ENCODE peak calls at places on chromosomes 3 and 15, in six cellular contexts. E, K, D, L, S and A are unnamed samples.

GRCh38 chr3:105367406-105368213 is 901 bp downstream of the ALCAM start:
- DNase-seq in K (peak; percentile 28), D (peak; percentile 92), L (peak; percentile 47), E (no peak), S (peak; percentile 65), A (peak; percentile 51)

GRCh38 chr15:34760909-34761308 is 6.1 kb upstream of the GJD2 start:
- DNase-seq in S (no peak), K (no peak), D (no peak), L (no peak), E (no peak), A (no peak)

GRCh38 chr3:71152039-71152891 is 431.3 kb downstream of the FOXP1 start:
- DNase-seq in D (no peak), S (no peak), E (no peak), K (no peak), L (no peak), A (no peak)

GRCh38 chr3:195929452-195929851 is 21.1 kb upstream of the TNK2 start:
- DNase-seq in L (no peak), K (no peak), E (no peak), S (no peak), D (no peak), A (no peak)

GRCh38 chr15:57060799-57061198 is 142.4 kb downstream of the TCF12 start:
- DNase-seq in L (no peak), K (peak; percentile 46), D (no peak), E (no peak), S (peak; percentile 83), A (no peak)

GRCh38 chr15:63287109-63287508 is 9.7 kb downstream of the APH1B start:
- DNase-seq in K (no peak), D (no peak), L (no peak), E (no peak), S (no peak), A (no peak)

GRCh38 chr3:112199622-112200316 is 66.7 kb upstream of the GCSAM start:
- DNase-seq in L (no peak), K (peak; percentile 68), D (no peak), E (peak; percentile 5), S (peak; percentile 68), A (no peak)

GRCh38 chr15:20280933-20281463 is 260.6 kb downstream of the GOLGA6L6 start:
- DNase-seq in L (no peak), D (peak; percentile 83), E (no peak), K (no peak), S (no peak), A (no peak)

GRCh38 chr3:123766195-123767019 is 117.7 kb downstream of the MYLK start:
- DNase-seq in S (no peak), D (no peak), L (no peak), E (no peak), K (no peak), A (no peak)

GRCh38 chr15:72491768-72492167 is 17.6 kb downstream of the ARIH1 start:
- DNase-seq in S (peak; percentile 81), L (no peak), K (no peak), D (no peak), E (no peak), A (no peak)

GRCh38 chr15:60396100-60396499 is 1.7 kb downstream of the ANXA2 start:
- DNase-seq in K (no peak), D (no peak), S (no peak), E (no peak), L (no peak), A (no peak)

GRCh38 chr15:48866141-48866563 is 11.8 kb upstream of the EID1 start:
- DNase-seq in D (no peak), L (no peak), K (no peak), S (peak; percentile 39), E (no peak), A (no peak)

GRCh38 chr3:169527539-169527938 is 136.0 kb downstream of the MECOM start:
- DNase-seq in K (no peak), E (no peak), L (no peak), D (no peak), S (no peak), A (no peak)

GRCh38 chr15:91630090-91630489 is 223.4 kb upstream of the SLCO3A1 start:
- DNase-seq in D (no peak), E (no peak), S (no peak), K (no peak), L (no peak), A (no peak)

GRCh38 chr3:71101014-71101413 is 482.5 kb downstream of the FOXP1 start:
- DNase-seq in L (no peak), K (peak; percentile 46), D (no peak), S (peak; percentile 82), E (peak; percentile 52), A (no peak)

GRCh38 chr3:33663042-33663441 is 55.0 kb downstream of the CLASP2 start:
- DNase-seq in K (no peak), S (no peak), L (no peak), D (no peak), E (no peak), A (no peak)

GRCh38 chr3:129087138-129087702 is 26.6 kb downstream of the GP9 start:
- DNase-seq in D (no peak), E (no peak), S (peak; percentile 8), K (peak; percentile 26), L (no peak), A (no peak)

GRCh38 chr15:51132384-51133139 is 37.9 kb upstream of the TNFAIP8L3 start:
- DNase-seq in L (peak; percentile 51), D (no peak), S (peak; percentile 99), E (no peak), K (peak; percentile 63), A (no peak)

GRCh38 chr15:99447497-99448371 is 118.0 kb upstream of the MEF2A start:
- DNase-seq in S (no peak), L (peak; percentile 61), K (no peak), D (no peak), E (no peak), A (peak; percentile 20)

DNA sequence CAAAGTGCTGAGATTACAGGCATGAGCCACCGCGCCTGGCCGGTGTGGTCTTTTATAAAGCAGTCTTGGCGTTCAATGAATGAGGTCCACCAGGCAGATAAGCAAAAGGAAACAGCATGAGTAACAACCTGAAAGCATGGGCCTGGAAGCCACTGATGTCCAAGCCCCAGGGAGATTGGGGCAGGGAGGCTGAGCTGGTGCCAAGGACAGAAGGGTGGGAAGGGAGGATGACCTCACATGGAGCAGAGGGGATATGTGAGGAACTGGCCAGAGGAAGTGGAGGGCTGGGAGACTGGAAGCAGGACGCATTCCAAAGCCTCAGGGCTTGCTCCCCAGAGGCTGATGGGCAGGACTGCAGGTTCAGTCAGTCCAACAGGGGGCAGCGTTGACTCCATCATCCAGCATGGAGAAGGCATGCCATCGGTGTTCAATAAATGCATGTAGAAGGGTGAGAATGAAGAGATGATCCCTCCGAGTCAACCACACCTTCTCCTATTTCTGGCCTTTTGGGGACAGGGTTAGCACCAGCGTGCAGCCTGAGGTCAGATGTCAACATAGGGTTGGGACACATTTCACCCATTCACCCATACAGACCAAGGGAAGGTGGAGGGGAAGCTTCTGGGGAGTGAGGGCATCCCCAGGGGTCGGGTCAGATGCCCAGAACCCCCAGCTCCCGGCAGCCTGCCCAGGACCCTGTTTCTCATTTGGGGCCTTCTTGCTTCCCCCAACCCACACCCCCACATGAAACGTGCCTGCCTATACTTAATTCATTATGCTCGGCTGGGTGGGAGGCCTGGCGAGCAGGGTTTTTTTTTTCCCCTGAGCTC is 14.8 kb downstream of the MYL3 start:
- DNase-seq in K (no peak), D (peak; percentile 61), S (peak; percentile 38), E (no peak), L (peak; percentile 45), A (peak; percentile 12)
- TF ChIP-seq CTCF in K (no peak), D (no peak), S (peak; percentile 78), E (peak; percentile 65), L (peak; percentile 27), A (no peak)

GRCh38 chr3:13884851-13885703 is 5.2 kb upstream of the WNT7A start:
- DNase-seq in E (no peak), K (peak; percentile 62), L (peak; percentile 72), D (no peak), S (no peak), A (no peak)
- TF ChIP-seq CTCF in E (peak; percentile 77), K (peak; percentile 89), L (peak; percentile 86), D (peak; percentile 39), S (peak; percentile 84), A (no peak)

GRCh38 chr3:39406368-39407258 is at the start of gene RPSA:
- DNase-seq in L (peak; percentile 90), E (peak; percentile 95), D (peak; percentile 99), S (peak; percentile 98), K (peak; percentile 88), A (peak; percentile 80)
- TF ChIP-seq CTCF in L (no peak), E (peak; percentile 12), D (peak; percentile 34), S (peak; percentile 55), K (peak; percentile 44), A (no peak)

GRCh38 chr3:192514754-192515660 is 212.3 kb downstream of the FGF12 start:
- DNase-seq in L (peak; percentile 80), S (no peak), E (no peak), K (no peak), D (peak; percentile 74), A (peak; percentile 17)
- TF ChIP-seq CTCF in L (peak; percentile 53), S (no peak), E (peak; percentile 8), K (no peak), D (no peak), A (no peak)

DNA sequence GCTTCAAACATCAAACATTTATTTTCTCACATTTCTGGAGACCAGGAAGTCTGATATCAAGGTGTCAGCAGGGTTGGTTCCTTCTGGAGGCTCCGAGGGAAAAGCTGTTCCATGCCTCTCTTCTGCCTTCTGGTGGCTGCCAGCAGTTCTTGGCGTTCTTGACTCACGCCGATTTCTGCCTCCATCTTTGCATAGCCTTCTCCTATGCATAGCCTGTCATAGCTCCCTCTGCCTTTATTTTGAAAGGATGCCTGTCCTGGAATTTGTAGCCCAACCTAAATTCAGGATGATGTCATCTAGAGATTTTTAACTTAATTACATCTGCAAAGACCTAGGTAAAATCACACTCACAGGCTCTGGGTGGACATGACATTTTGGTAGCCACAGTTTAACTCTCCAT is 70.4 kb downstream of the RGMA start:
- DNase-seq in E (no peak), K (no peak), S (no peak), D (no peak), L (no peak), A (no peak)
- TF ChIP-seq CTCF in E (peak; percentile 8), K (no peak), S (peak; percentile 31), D (no peak), L (no peak), A (no peak)

DNA sequence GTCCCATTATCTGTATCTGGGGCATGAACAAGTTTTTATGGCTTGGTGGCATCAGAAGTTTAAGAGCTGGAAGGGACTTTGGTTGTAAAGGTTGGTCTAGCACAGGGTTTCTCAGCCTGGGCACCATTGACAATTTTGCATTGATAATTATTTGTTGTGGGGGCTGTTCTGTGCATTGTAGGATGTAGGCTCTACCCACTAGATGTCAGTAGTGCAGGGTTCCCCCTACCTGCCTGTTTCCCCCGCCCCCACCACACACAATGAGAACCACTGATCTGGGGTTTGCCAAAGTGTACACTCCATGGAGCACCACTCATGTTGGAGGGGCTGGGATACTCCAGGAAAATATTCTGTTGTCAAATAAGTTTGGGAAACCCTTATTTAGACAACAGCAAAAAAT is 42.7 kb downstream of the PLCL2 start:
- DNase-seq in S (no peak), E (no peak), K (no peak), D (no peak), L (no peak), A (no peak)
- TF ChIP-seq CTCF in S (no peak), E (no peak), K (no peak), D (no peak), L (no peak), A (no peak)